ENCODE peak calls at places on chromosomes 3 and 15, in nine cellular contexts. One of them, this sample, is unnamed.

GRCh38 chr3:119240101-119240581 is 537 bp downstream of the B4GALT4 start:
- DNase-seq in omental fat pad: no peak
- DNase-seq in hepatocyte: peak
- DNase-seq in fibroblast of the aortic adventitia: peak
- DNase-seq in foreskin fibroblast: peak
- DNase-seq in RWPE1: peak
- DNase-seq in H9: peak
- DNase-seq in nephron progenitor cell: peak
- DNase-seq in dorsolateral prefrontal cortex: peak
- DNase-seq in this sample: no peak

GRCh38 chr3:8767667-8768363 is 1.6 kb downstream of the OXTR start:
- DNase-seq in foreskin fibroblast: peak
- DNase-seq in fibroblast of the aortic adventitia: no peak
- DNase-seq in dorsolateral prefrontal cortex: no peak
- DNase-seq in hepatocyte: peak
- DNase-seq in nephron progenitor cell: peak
- DNase-seq in RWPE1: peak
- DNase-seq in omental fat pad: no peak
- DNase-seq in H9: peak
- DNase-seq in this sample: no peak

GRCh38 chr3:45214061-45214680 is 11.9 kb downstream of the TMEM158 start:
- DNase-seq in H9: peak
- DNase-seq in dorsolateral prefrontal cortex: no peak
- DNase-seq in hepatocyte: no peak
- DNase-seq in RWPE1: no peak
- DNase-seq in nephron progenitor cell: no peak
- DNase-seq in foreskin fibroblast: no peak
- DNase-seq in omental fat pad: no peak
- DNase-seq in fibroblast of the aortic adventitia: no peak
- DNase-seq in this sample: no peak

GRCh38 chr15:31214158-31214863 is 112.3 kb upstream of the KLF13 start:
- DNase-seq in fibroblast of the aortic adventitia: no peak
- DNase-seq in omental fat pad: no peak
- DNase-seq in foreskin fibroblast: no peak
- DNase-seq in hepatocyte: no peak
- DNase-seq in H9: no peak
- DNase-seq in nephron progenitor cell: no peak
- DNase-seq in dorsolateral prefrontal cortex: no peak
- DNase-seq in RWPE1: no peak
- DNase-seq in this sample: no peak

GRCh38 chr3:72800869-72801268 is 47.4 kb downstream of the SHQ1 start:
- DNase-seq in foreskin fibroblast: no peak
- DNase-seq in omental fat pad: no peak
- DNase-seq in H9: no peak
- DNase-seq in RWPE1: no peak
- DNase-seq in fibroblast of the aortic adventitia: no peak
- DNase-seq in dorsolateral prefrontal cortex: no peak
- DNase-seq in hepatocyte: no peak
- DNase-seq in nephron progenitor cell: no peak
- DNase-seq in this sample: no peak

GRCh38 chr3:40166997-40167396 is 142.5 kb upstream of the EIF1B start:
- DNase-seq in fibroblast of the aortic adventitia: no peak
- DNase-seq in H9: peak
- DNase-seq in hepatocyte: no peak
- DNase-seq in dorsolateral prefrontal cortex: no peak
- DNase-seq in nephron progenitor cell: no peak
- DNase-seq in omental fat pad: no peak
- DNase-seq in foreskin fibroblast: no peak
- DNase-seq in RWPE1: no peak
- DNase-seq in this sample: no peak

GRCh38 chr15:99137111-99137546 is 32.2 kb downstream of the SYNM start:
- DNase-seq in fibroblast of the aortic adventitia: no peak
- DNase-seq in nephron progenitor cell: no peak
- DNase-seq in dorsolateral prefrontal cortex: no peak
- DNase-seq in foreskin fibroblast: no peak
- DNase-seq in H9: peak
- DNase-seq in RWPE1: no peak
- DNase-seq in omental fat pad: no peak
- DNase-seq in hepatocyte: no peak
- DNase-seq in this sample: no peak

GRCh38 chr15:39344662-39345141 is 236.2 kb upstream of the THBS1 start:
- DNase-seq in hepatocyte: no peak
- DNase-seq in omental fat pad: no peak
- DNase-seq in nephron progenitor cell: no peak
- DNase-seq in foreskin fibroblast: peak
- DNase-seq in H9: no peak
- DNase-seq in dorsolateral prefrontal cortex: no peak
- DNase-seq in fibroblast of the aortic adventitia: no peak
- DNase-seq in RWPE1: no peak
- DNase-seq in this sample: no peak

GRCh38 chr15:75584121-75584520 is 5.0 kb upstream of the PTPN9 start:
- DNase-seq in nephron progenitor cell: no peak
- DNase-seq in RWPE1: no peak
- DNase-seq in H9: no peak
- DNase-seq in omental fat pad: no peak
- DNase-seq in foreskin fibroblast: peak
- DNase-seq in hepatocyte: no peak
- DNase-seq in dorsolateral prefrontal cortex: no peak
- DNase-seq in fibroblast of the aortic adventitia: peak
- DNase-seq in this sample: no peak

GRCh38 chr15:31280037-31280830 is 46.4 kb upstream of the KLF13 start:
- DNase-seq in RWPE1: no peak
- DNase-seq in foreskin fibroblast: no peak
- DNase-seq in hepatocyte: no peak
- DNase-seq in fibroblast of the aortic adventitia: no peak
- DNase-seq in omental fat pad: peak
- DNase-seq in dorsolateral prefrontal cortex: no peak
- DNase-seq in H9: peak
- DNase-seq in nephron progenitor cell: no peak
- DNase-seq in this sample: no peak

GRCh38 chr3:179929091-179929529 is 107.6 kb downstream of the PEX5L start:
- DNase-seq in omental fat pad: no peak
- DNase-seq in dorsolateral prefrontal cortex: peak
- DNase-seq in RWPE1: peak
- DNase-seq in fibroblast of the aortic adventitia: peak
- DNase-seq in hepatocyte: peak
- DNase-seq in H9: peak
- DNase-seq in foreskin fibroblast: peak
- DNase-seq in nephron progenitor cell: peak
- DNase-seq in this sample: no peak

GRCh38 chr15:99306694-99307338 is 55.5 kb downstream of the LRRC28 start:
- DNase-seq in nephron progenitor cell: no peak
- DNase-seq in H9: no peak
- DNase-seq in dorsolateral prefrontal cortex: no peak
- DNase-seq in omental fat pad: no peak
- DNase-seq in hepatocyte: peak
- DNase-seq in RWPE1: no peak
- DNase-seq in fibroblast of the aortic adventitia: no peak
- DNase-seq in foreskin fibroblast: no peak
- DNase-seq in this sample: no peak

GRCh38 chr3:10504161-10505049 is 981 bp downstream of the ATP2B2 start:
- DNase-seq in hepatocyte: no peak
- DNase-seq in RWPE1: no peak
- DNase-seq in H9: no peak
- DNase-seq in foreskin fibroblast: no peak
- DNase-seq in omental fat pad: no peak
- DNase-seq in nephron progenitor cell: no peak
- DNase-seq in fibroblast of the aortic adventitia: no peak
- DNase-seq in dorsolateral prefrontal cortex: peak
- DNase-seq in this sample: no peak

GRCh38 chr3:42149537-42150426 is 58.6 kb downstream of the TRAK1 start:
- DNase-seq in dorsolateral prefrontal cortex: peak
- DNase-seq in hepatocyte: peak
- DNase-seq in foreskin fibroblast: no peak
- DNase-seq in omental fat pad: no peak
- DNase-seq in fibroblast of the aortic adventitia: no peak
- DNase-seq in nephron progenitor cell: no peak
- DNase-seq in H9: no peak
- DNase-seq in RWPE1: peak
- DNase-seq in this sample: no peak

GRCh38 chr3:139830817-139831216 is 104.2 kb upstream of the CLSTN2 start:
- DNase-seq in fibroblast of the aortic adventitia: no peak
- DNase-seq in omental fat pad: no peak
- DNase-seq in nephron progenitor cell: peak
- DNase-seq in hepatocyte: no peak
- DNase-seq in dorsolateral prefrontal cortex: peak
- DNase-seq in foreskin fibroblast: no peak
- DNase-seq in RWPE1: no peak
- DNase-seq in H9: peak
- DNase-seq in this sample: no peak

GRCh38 chr15:71115567-71116351 is 488 bp downstream of the THSD4 start:
- DNase-seq in RWPE1: peak
- DNase-seq in dorsolateral prefrontal cortex: no peak
- DNase-seq in foreskin fibroblast: peak
- DNase-seq in nephron progenitor cell: peak
- DNase-seq in omental fat pad: no peak
- DNase-seq in hepatocyte: peak
- DNase-seq in fibroblast of the aortic adventitia: peak
- DNase-seq in H9: peak
- DNase-seq in this sample: peak
- TF ChIP-seq CTCF in RWPE1: peak
- TF ChIP-seq CTCF in dorsolateral prefrontal cortex: no peak
- TF ChIP-seq CTCF in foreskin fibroblast: no peak
- TF ChIP-seq CTCF in nephron progenitor cell: no peak
- TF ChIP-seq CTCF in omental fat pad: no peak
- TF ChIP-seq CTCF in hepatocyte: no peak
- TF ChIP-seq CTCF in fibroblast of the aortic adventitia: no peak
- TF ChIP-seq CTCF in H9: peak
- TF ChIP-seq CTCF in this sample: no peak

DNA sequence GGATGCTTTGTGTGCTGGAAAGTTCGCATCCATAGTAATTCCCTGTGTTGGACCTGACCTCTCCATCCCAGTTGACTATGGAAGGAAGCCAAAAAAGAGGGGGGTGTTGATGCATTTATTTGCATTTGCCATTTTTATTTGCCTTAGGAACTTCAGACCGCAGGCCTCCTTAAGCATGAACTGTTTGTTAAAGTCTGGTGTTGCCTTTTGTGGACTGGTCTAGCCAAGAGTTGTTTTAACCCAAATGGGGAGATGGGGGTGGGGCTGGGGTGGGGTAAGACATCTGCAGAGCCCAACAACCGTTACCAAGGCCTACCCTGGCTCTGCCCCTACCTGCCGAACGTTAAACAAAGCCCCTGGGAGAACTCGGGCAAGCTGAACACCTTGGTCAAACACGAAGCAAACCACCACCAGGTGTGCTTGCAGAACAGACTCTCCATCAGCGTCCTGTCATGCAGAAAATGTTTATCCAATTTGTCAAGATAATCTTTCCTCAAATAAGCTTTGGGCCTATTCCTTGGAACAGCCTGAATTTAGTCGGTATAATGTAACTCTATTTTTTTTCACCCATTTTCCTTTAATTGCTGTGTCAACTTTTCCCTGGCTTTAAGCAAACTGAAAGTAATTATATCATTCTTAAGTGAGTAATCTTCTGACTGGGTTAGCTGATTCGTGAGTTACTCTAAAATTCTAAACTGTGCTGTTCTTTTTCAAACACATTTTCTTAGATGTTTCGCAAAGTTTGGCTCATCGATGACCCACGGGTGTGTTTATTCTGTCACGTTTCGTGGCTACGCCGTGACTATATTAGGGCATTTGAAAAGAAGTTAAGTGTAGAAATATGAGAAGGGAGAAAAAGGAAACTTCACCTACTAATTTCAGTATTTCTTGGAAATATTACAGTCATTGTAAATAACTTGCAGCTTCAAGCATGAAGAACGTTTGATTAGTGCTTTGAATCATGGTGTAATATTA is 127.5 kb downstream of the SOX2 start:
- DNase-seq in foreskin fibroblast: no peak
- DNase-seq in omental fat pad: no peak
- DNase-seq in hepatocyte: no peak
- DNase-seq in nephron progenitor cell: no peak
- DNase-seq in dorsolateral prefrontal cortex: no peak
- DNase-seq in RWPE1: peak
- DNase-seq in fibroblast of the aortic adventitia: no peak
- DNase-seq in H9: no peak
- DNase-seq in this sample: no peak
- TF ChIP-seq CTCF in foreskin fibroblast: no peak
- TF ChIP-seq CTCF in omental fat pad: no peak
- TF ChIP-seq CTCF in hepatocyte: no peak
- TF ChIP-seq CTCF in nephron progenitor cell: no peak
- TF ChIP-seq CTCF in dorsolateral prefrontal cortex: no peak
- TF ChIP-seq CTCF in RWPE1: no peak
- TF ChIP-seq CTCF in fibroblast of the aortic adventitia: no peak
- TF ChIP-seq CTCF in H9: no peak
- TF ChIP-seq CTCF in this sample: no peak

GRCh38 chr15:32718822-32719716 is 1.3 kb downstream of the GREM1 start:
- DNase-seq in H9: peak
- DNase-seq in dorsolateral prefrontal cortex: no peak
- DNase-seq in foreskin fibroblast: peak
- DNase-seq in nephron progenitor cell: peak
- DNase-seq in fibroblast of the aortic adventitia: no peak
- DNase-seq in hepatocyte: peak
- DNase-seq in RWPE1: no peak
- DNase-seq in omental fat pad: no peak
- DNase-seq in this sample: no peak
- TF ChIP-seq CTCF in H9: no peak
- TF ChIP-seq CTCF in dorsolateral prefrontal cortex: no peak
- TF ChIP-seq CTCF in foreskin fibroblast: no peak
- TF ChIP-seq CTCF in nephron progenitor cell: no peak
- TF ChIP-seq CTCF in fibroblast of the aortic adventitia: no peak
- TF ChIP-seq CTCF in hepatocyte: no peak
- TF ChIP-seq CTCF in RWPE1: no peak
- TF ChIP-seq CTCF in omental fat pad: no peak
- TF ChIP-seq CTCF in this sample: no peak

GRCh38 chr15:58040117-58040516 is 25.4 kb downstream of the ALDH1A2 start:
- DNase-seq in hepatocyte: peak
- DNase-seq in fibroblast of the aortic adventitia: no peak
- DNase-seq in H9: no peak
- DNase-seq in dorsolateral prefrontal cortex: no peak
- DNase-seq in nephron progenitor cell: no peak
- DNase-seq in RWPE1: no peak
- DNase-seq in foreskin fibroblast: no peak
- DNase-seq in omental fat pad: no peak
- DNase-seq in this sample: no peak

GRCh38 chr15:58042006-58042405 is 23.5 kb downstream of the ALDH1A2 start:
- DNase-seq in nephron progenitor cell: no peak
- DNase-seq in H9: no peak
- DNase-seq in omental fat pad: no peak
- DNase-seq in foreskin fibroblast: no peak
- DNase-seq in RWPE1: no peak
- DNase-seq in hepatocyte: no peak
- DNase-seq in dorsolateral prefrontal cortex: no peak
- DNase-seq in fibroblast of the aortic adventitia: no peak
- DNase-seq in this sample: no peak

GRCh38 chr15:58047149-58047548 is 18.4 kb downstream of the ALDH1A2 start:
- DNase-seq in H9: no peak
- DNase-seq in RWPE1: no peak
- DNase-seq in nephron progenitor cell: no peak
- DNase-seq in dorsolateral prefrontal cortex: no peak
- DNase-seq in fibroblast of the aortic adventitia: no peak
- DNase-seq in hepatocyte: no peak
- DNase-seq in foreskin fibroblast: no peak
- DNase-seq in omental fat pad: no peak
- DNase-seq in this sample: no peak

GRCh38 chr15:58046467-58046866 is 19.0 kb downstream of the ALDH1A2 start:
- DNase-seq in fibroblast of the aortic adventitia: no peak
- DNase-seq in RWPE1: no peak
- DNase-seq in foreskin fibroblast: peak
- DNase-seq in nephron progenitor cell: no peak
- DNase-seq in omental fat pad: no peak
- DNase-seq in H9: no peak
- DNase-seq in hepatocyte: no peak
- DNase-seq in dorsolateral prefrontal cortex: no peak
- DNase-seq in this sample: no peak

GRCh38 chr15:58043192-58043903 is 22.2 kb downstream of the ALDH1A2 start:
- DNase-seq in foreskin fibroblast: peak
- DNase-seq in hepatocyte: peak
- DNase-seq in fibroblast of the aortic adventitia: peak
- DNase-seq in RWPE1: no peak
- DNase-seq in nephron progenitor cell: peak
- DNase-seq in omental fat pad: peak
- DNase-seq in dorsolateral prefrontal cortex: no peak
- DNase-seq in H9: no peak
- DNase-seq in this sample: no peak
- TF ChIP-seq CTCF in foreskin fibroblast: peak
- TF ChIP-seq CTCF in hepatocyte: peak
- TF ChIP-seq CTCF in fibroblast of the aortic adventitia: peak
- TF ChIP-seq CTCF in RWPE1: peak
- TF ChIP-seq CTCF in nephron progenitor cell: peak
- TF ChIP-seq CTCF in omental fat pad: peak
- TF ChIP-seq CTCF in dorsolateral prefrontal cortex: peak
- TF ChIP-seq CTCF in H9: peak
- TF ChIP-seq CTCF in this sample: peak

This sample was measured in mesothelial cell of epicardium.